ENCODE peak calls at places on chromosomes 4 and X, in seven cellular contexts. L is MM.1S, R is HCT116, E is GM23248, A is GM23338, K is neural progenitor cell, Y is hepatocyte. B is an unnamed sample.

GRCh38 chr4:51820443-51820842 is 22.5 kb upstream of the DCUN1D4 start:
- DNase-seq in A (no peak), K (no peak), E (no peak), R (no peak), L (no peak), Y (no peak), B (no peak)

GRCh38 chr4:88705805-88706518 is 8.3 kb upstream of the NAP1L5 start:
- DNase-seq in L (no peak), K (no peak), E (peak), Y (no peak), A (no peak), R (no peak), B (peak)

GRCh38 chr4:66564901-66565648 is 894.8 kb upstream of the EPHA5 start:
- DNase-seq in R (no peak), E (peak), Y (peak), K (no peak), A (no peak), L (no peak), B (no peak)

GRCh38 chrX:42943051-42943450 is 165.1 kb upstream of the PPP1R2C start:
- DNase-seq in R (no peak), E (no peak), K (no peak), Y (no peak), A (no peak), L (peak), B (no peak)

GRCh38 chr4:82893942-82894341 is 3.0 kb upstream of the SEC31A start:
- DNase-seq in K (no peak), Y (peak), L (no peak), E (peak), A (no peak), R (no peak), B (no peak)

GRCh38 chr4:4824232-4824631 is 35.2 kb upstream of the MSX1 start:
- DNase-seq in K (no peak), Y (no peak), L (no peak), E (no peak), A (no peak), R (no peak), B (no peak)

GRCh38 chr4:47577779-47578553 is 92.9 kb downstream of the ATP10D start:
- DNase-seq in Y (no peak), R (no peak), A (no peak), L (no peak), K (no peak), E (peak), B (no peak)

GRCh38 chr4:10099521-10100325 is 16.9 kb downstream of the WDR1 start:
- DNase-seq in K (peak), Y (no peak), A (no peak), E (no peak), L (no peak), R (no peak), B (no peak)

GRCh38 chr4:98658287-98659105 is at the start of gene TSPAN5:
- DNase-seq in R (peak), E (peak), A (peak), L (peak), K (peak), Y (peak), B (peak)

GRCh38 chrX:154804564-154804956 is 725 bp downstream of the MPP1 start:
- DNase-seq in K (no peak), Y (no peak), E (no peak), L (no peak), A (no peak), R (no peak), B (no peak)

GRCh38 chrX:53716328-53717088 is 30.0 kb upstream of the HUWE1 start:
- DNase-seq in Y (no peak), L (peak), R (no peak), K (no peak), E (no peak), A (no peak), B (peak)

GRCh38 chr4:184664445-184665210 is 15.1 kb downstream of the PRIMPOL start:
- DNase-seq in K (peak), E (peak), A (peak), Y (no peak), L (no peak), R (no peak), B (peak)

GRCh38 chr4:1985780-1986577 is 22.8 kb downstream of the NELFA start:
- DNase-seq in Y (no peak), K (no peak), R (no peak), A (no peak), E (no peak), L (peak), B (no peak)

GRCh38 chr4:182533948-182534347 is 290.7 kb downstream of the TENM3 start:
- DNase-seq in A (no peak), K (no peak), E (peak), L (no peak), R (no peak), Y (no peak), B (peak)
- H3K4me2 ChIP-seq in A (no peak), K (no peak), E (no peak), L (no peak), R (no peak), Y (no peak), B (no peak)

GRCh38 chr4:6330384-6330767 is 60.7 kb downstream of the WFS1 start:
- DNase-seq in R (no peak), L (no peak), Y (no peak), A (no peak), E (no peak), K (no peak), B (no peak)

GRCh38 chr4:6326312-6327060 is 56.8 kb downstream of the WFS1 start:
- DNase-seq in A (no peak), Y (no peak), L (no peak), R (no peak), K (no peak), E (no peak), B (no peak)

GRCh38 chr4:6327220-6327917 is 57.7 kb downstream of the WFS1 start:
- DNase-seq in K (peak), A (peak), E (peak), L (peak), R (peak), Y (peak), B (peak)

GRCh38 chr4:6329478-6330383 is 60.1 kb downstream of the WFS1 start:
- DNase-seq in L (no peak), Y (no peak), K (no peak), A (no peak), R (no peak), E (no peak), B (no peak)

GRCh38 chr4:6328526-6328925 is 58.9 kb downstream of the WFS1 start:
- DNase-seq in Y (no peak), R (no peak), K (no peak), E (no peak), L (no peak), A (no peak), B (no peak)
- TF ChIP-seq EZH2 in Y (no peak), R (no peak), K (no peak), E (no peak), L (no peak), A (no peak), B (no peak)

GRCh38 chr4:6148506-6149205 is 51.7 kb downstream of the JAKMIP1 start:
- DNase-seq in E (no peak), R (no peak), L (peak), K (no peak), Y (no peak), A (no peak), B (no peak)

GRCh38 chr4:6142935-6143602 is 57.3 kb downstream of the JAKMIP1 start:
- DNase-seq in L (no peak), Y (no peak), R (no peak), K (no peak), A (no peak), E (no peak), B (no peak)

GRCh38 chr4:6143603-6144181 is 56.7 kb downstream of the JAKMIP1 start:
- DNase-seq in Y (no peak), K (no peak), R (no peak), L (no peak), E (no peak), A (no peak), B (no peak)

GRCh38 chr4:6150046-6150735 is 50.2 kb downstream of the JAKMIP1 start:
- DNase-seq in Y (no peak), E (no peak), L (peak), R (no peak), A (no peak), K (no peak), B (no peak)

DNA sequence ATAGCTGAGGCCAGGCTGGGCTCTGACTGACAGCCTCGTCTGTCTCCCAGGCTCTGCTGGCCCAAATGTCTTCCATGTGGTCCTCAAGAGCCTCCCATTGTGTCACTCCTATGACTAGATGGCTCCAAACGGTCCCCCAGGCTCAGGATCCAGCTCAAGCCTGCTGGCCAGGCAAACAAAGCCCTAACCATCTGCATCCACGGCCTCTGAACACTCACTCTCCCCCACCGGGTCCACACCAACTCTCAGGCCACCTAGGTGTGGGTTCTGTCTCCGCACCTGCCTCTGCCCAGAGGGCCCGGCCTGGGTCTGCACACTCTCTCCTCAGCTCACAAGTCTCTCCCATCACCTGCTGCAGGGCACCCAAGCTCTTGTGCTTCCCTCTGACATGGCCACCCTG is 52.9 kb downstream of the JAKMIP1 start:
- DNase-seq in A (no peak), L (no peak), E (no peak), R (no peak), K (no peak), Y (no peak), B (no peak)
- TF ChIP-seq EZH2phosphoT487 in A (no peak), L (no peak), E (no peak), R (no peak), K (no peak), Y (no peak), B (no peak)

GRCh38 chr4:43560047-43560446 is 667.5 kb downstream of the GRXCR1 start:
- DNase-seq in E (no peak), L (peak), R (no peak), A (no peak), K (no peak), Y (no peak), B (no peak)
- H3K4me2 ChIP-seq in E (no peak), L (peak), R (no peak), A (no peak), K (no peak), Y (no peak), B (no peak)

DNA sequence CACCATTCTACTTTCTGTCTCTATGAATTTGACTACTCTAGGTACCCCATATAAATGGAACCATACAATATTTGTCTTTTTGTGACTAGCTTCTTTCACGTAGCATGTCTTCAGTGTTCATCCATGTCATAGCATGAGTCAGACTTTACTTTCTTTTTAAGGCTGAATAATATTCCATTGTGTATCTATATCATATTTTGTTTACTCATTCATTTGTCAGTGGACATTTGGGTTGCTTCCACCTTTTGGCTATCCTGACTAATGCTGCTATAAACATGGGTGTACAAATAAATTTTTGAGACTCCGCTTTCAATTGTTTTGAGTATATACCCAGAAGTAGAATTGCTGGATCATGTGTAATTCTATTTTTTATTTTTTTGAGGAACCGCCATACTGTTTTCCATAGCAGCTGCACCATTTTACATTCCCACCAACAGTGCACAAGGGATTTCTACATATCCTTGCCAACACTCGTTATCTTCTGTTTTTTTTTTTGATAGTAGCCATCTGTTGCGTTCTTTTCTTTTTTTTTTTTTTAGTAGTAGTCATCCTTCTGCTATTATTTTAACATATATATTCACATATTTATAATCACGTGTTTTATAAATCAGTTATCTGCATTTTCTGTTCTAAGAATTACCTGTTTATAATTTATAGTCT is 158.0 kb upstream of the MED14 start:
- DNase-seq in L (no peak), A (no peak), E (no peak), Y (no peak), R (no peak), K (no peak), B (peak)
- TF ChIP-seq EZH2 in L (no peak), A (no peak), E (no peak), Y (no peak), R (no peak), K (no peak), B (no peak)

GRCh38 chr4:43048570-43048969 is 156.1 kb downstream of the GRXCR1 start:
- DNase-seq in E (peak), R (no peak), A (peak), K (no peak), Y (no peak), L (no peak), B (peak)

GRCh38 chr4:43047044-43047443 is 154.5 kb downstream of the GRXCR1 start:
- DNase-seq in Y (no peak), L (no peak), A (no peak), E (no peak), R (no peak), K (no peak), B (no peak)
- TF ChIP-seq EZH2phosphoT487 in Y (no peak), L (no peak), A (no peak), E (no peak), R (no peak), K (no peak), B (no peak)

DNA sequence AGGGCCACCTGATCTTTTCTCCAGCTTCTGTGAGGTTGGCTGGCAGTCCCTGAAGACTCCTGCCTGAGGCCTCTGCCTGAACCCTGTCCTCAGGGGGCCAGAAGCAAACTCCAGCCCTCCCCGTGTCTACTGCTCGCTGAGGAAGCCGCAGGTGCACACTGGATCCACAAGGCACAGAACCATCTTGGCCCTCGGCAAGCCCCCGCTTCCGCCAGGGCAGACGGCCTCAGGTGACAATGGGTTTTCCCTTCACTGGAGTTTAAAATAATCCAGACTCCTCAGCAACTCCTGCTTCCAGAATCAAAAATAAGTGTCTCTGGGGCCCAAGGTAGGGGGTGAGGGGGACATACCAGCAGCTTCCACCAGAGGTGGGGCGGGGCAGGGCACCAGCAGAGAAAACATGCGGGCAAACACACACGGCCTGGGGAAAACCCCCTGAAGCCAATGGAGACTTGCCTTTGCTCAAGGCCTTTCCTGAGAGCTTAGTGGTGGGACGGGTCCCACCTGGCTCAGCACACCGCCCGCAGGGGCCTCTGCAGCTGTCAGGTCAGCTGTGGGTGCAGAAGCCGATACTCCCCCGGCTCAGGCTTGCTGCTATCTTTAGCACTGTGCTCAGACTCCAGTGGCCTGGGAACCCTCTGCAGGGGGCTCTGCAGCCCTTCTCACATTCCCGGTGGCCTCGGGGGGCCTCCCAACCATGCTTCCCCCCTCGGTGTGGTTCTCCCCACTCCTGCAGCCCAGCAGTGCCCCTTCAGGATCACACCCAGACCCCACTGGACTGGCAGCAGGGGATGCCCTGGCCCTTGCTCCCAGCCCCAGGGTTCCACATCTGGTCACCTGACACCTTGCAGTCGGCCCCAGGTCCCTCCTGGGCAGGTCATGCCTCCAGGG is 1.9 kb downstream of the MYL5 start:
- DNase-seq in A (no peak), K (no peak), E (no peak), Y (no peak), R (no peak), L (no peak), B (no peak)
- H3K4me2 ChIP-seq in A (no peak), K (no peak), E (peak), Y (peak), R (peak), L (no peak), B (no peak)